ENCODE peak calls at places on chromosomes 3 and 15, in four cellular contexts. Q is EL, W is astrocyte of the spinal cord, L is HEK293T. F is an unnamed sample.

GRCh38 chr3:52529376-52530333 is 4.0 kb downstream of the NT5DC2 start:
- DNase-seq in Q (no peak), W (peak), L (no peak), F (no peak)

GRCh38 chr3:50268703-50269451 is at the start of gene SEMA3B:
- DNase-seq in Q (peak), W (no peak), L (no peak), F (no peak)

GRCh38 chr15:23422946-23423708 is 23.9 kb downstream of the GOLGA6L2 start:
- DNase-seq in Q (peak), W (no peak), L (no peak), F (no peak)

GRCh38 chr15:43859546-43859945 is 32.7 kb downstream of the WDR76 start:
- DNase-seq in Q (no peak), W (no peak), L (no peak), F (no peak)

GRCh38 chr3:187252311-187252710 is 39.2 kb downstream of the MASP1 start:
- DNase-seq in Q (no peak), W (no peak), L (no peak), F (no peak)

GRCh38 chr3:173410836-173411235 is 13.3 kb downstream of the NLGN1 start:
- DNase-seq in Q (no peak), W (no peak), L (no peak), F (no peak)

GRCh38 chr15:32718822-32719716 is 1.3 kb downstream of the GREM1 start:
- DNase-seq in Q (peak), W (peak), L (no peak), F (no peak)

GRCh38 chr3:122563717-122564025 is 429 bp downstream of the PARP9 start:
- DNase-seq in Q (peak), W (no peak), L (no peak), F (peak)

GRCh38 chr3:162489853-162490252 is 993.2 kb downstream of the OTOL1 start:
- DNase-seq in Q (no peak), W (peak), L (peak), F (peak)

GRCh38 chr3:40211579-40211978 is 97.9 kb upstream of the EIF1B start:
- DNase-seq in Q (peak), W (peak), L (no peak), F (no peak)

GRCh38 chr3:52366527-52366926 is 50.4 kb downstream of the DNAH1 start:
- DNase-seq in Q (no peak), W (no peak), L (no peak), F (no peak)

GRCh38 chr15:27382296-27382695 is 411.3 kb downstream of the GABRG3 start:
- DNase-seq in Q (no peak), W (no peak), L (no peak), F (no peak)

GRCh38 chr3:32570426-32571191 is at the start of gene DYNC1LI1:
- DNase-seq in Q (peak), W (peak), L (peak), F (peak)

GRCh38 chr3:136385457-136385856 is 135.3 kb downstream of the PCCB start:
- DNase-seq in Q (no peak), W (no peak), L (no peak), F (no peak)

F was measured in OCI-M1.